ENCODE peak calls at places on chromosomes 6 and 20, in eight cellular contexts. One of them, this sample, is unnamed.

GRCh38 chr20:3330046-3330741 is 77.3 kb downstream of the DNAAF9 start:
- DNase-seq in GM04504: peak
- DNase-seq in adrenal gland: no peak
- DNase-seq in CD8-positive, alpha-beta T cell: no peak
- DNase-seq in adipocyte: peak
- DNase-seq in HS-5: peak
- DNase-seq in T-helper 9 cell: no peak
- DNase-seq in activated T-cell treated with anti-CD3 and anti-CD28 coated beads for 24 hours: no peak
- DNase-seq in this sample: no peak

GRCh38 chr6:10837009-10837691 is 1.2 kb downstream of the MAK start:
- DNase-seq in GM04504: no peak
- DNase-seq in adrenal gland: peak
- DNase-seq in CD8-positive, alpha-beta T cell: no peak
- DNase-seq in adipocyte: peak
- DNase-seq in HS-5: no peak
- DNase-seq in T-helper 9 cell: no peak
- DNase-seq in activated T-cell treated with anti-CD3 and anti-CD28 coated beads for 24 hours: no peak
- DNase-seq in this sample: no peak

GRCh38 chr6:120805267-120805666 is 529.0 kb downstream of the TBC1D32 start:
- DNase-seq in GM04504: no peak
- DNase-seq in adrenal gland: no peak
- DNase-seq in CD8-positive, alpha-beta T cell: no peak
- DNase-seq in adipocyte: no peak
- DNase-seq in HS-5: peak
- DNase-seq in T-helper 9 cell: no peak
- DNase-seq in activated T-cell treated with anti-CD3 and anti-CD28 coated beads for 24 hours: no peak
- DNase-seq in this sample: no peak

GRCh38 chr6:134512946-134513345 is 195.0 kb upstream of the SGK1 start:
- DNase-seq in GM04504: no peak
- DNase-seq in adrenal gland: peak
- DNase-seq in CD8-positive, alpha-beta T cell: no peak
- DNase-seq in adipocyte: no peak
- DNase-seq in HS-5: no peak
- DNase-seq in T-helper 9 cell: no peak
- DNase-seq in activated T-cell treated with anti-CD3 and anti-CD28 coated beads for 24 hours: no peak
- DNase-seq in this sample: no peak

GRCh38 chr20:36098364-36098763 is 56.2 kb upstream of the EPB41L1 start:
- DNase-seq in GM04504: peak
- DNase-seq in adrenal gland: peak
- DNase-seq in CD8-positive, alpha-beta T cell: no peak
- DNase-seq in adipocyte: peak
- DNase-seq in HS-5: peak
- DNase-seq in T-helper 9 cell: no peak
- DNase-seq in activated T-cell treated with anti-CD3 and anti-CD28 coated beads for 24 hours: no peak
- DNase-seq in this sample: peak

GRCh38 chr6:41531591-41532582 is 14.3 kb upstream of the FOXP4 start:
- DNase-seq in GM04504: peak
- DNase-seq in adrenal gland: no peak
- DNase-seq in CD8-positive, alpha-beta T cell: no peak
- DNase-seq in adipocyte: peak
- DNase-seq in HS-5: no peak
- DNase-seq in T-helper 9 cell: peak
- DNase-seq in activated T-cell treated with anti-CD3 and anti-CD28 coated beads for 24 hours: peak
- DNase-seq in this sample: peak

GRCh38 chr20:36744764-36745191 is 1.1 kb downstream of the NDRG3 start:
- DNase-seq in GM04504: no peak
- DNase-seq in adrenal gland: peak
- DNase-seq in CD8-positive, alpha-beta T cell: no peak
- DNase-seq in adipocyte: peak
- DNase-seq in HS-5: no peak
- DNase-seq in T-helper 9 cell: no peak
- DNase-seq in activated T-cell treated with anti-CD3 and anti-CD28 coated beads for 24 hours: no peak
- DNase-seq in this sample: no peak

GRCh38 chr20:40493551-40493950 is 195.5 kb downstream of the MAFB start:
- DNase-seq in GM04504: no peak
- DNase-seq in adrenal gland: no peak
- DNase-seq in CD8-positive, alpha-beta T cell: no peak
- DNase-seq in adipocyte: no peak
- DNase-seq in HS-5: no peak
- DNase-seq in T-helper 9 cell: no peak
- DNase-seq in activated T-cell treated with anti-CD3 and anti-CD28 coated beads for 24 hours: no peak
- DNase-seq in this sample: no peak

This sample was measured in OCI-LY7.